ENCODE peak calls at places on chromosomes 16 and 17, in ten cellular contexts. W is right atrium auricular region, B is A549, M is mammary epithelial cell, E is pancreas, D is fibroblast of lung, U is iPS DF 6.9, Q is H1, X is left ventricle myocardium inferior, Z is suprapubic skin. P is an unnamed sample.

GRCh38 chr16:50297301-50298074 is 31.1 kb downstream of the ADCY7 start:
- DNase-seq in D (no peak), B (no peak), X (no peak), M (no peak), U (no peak), Z (peak; percentile 56), Q (no peak), W (no peak), E (no peak), P (no peak)

GRCh38 chr16:68086336-68086821 is 1.2 kb downstream of the NFATC3 start:
- DNase-seq in Q (no peak), U (no peak), W (no peak), Z (no peak), E (no peak), D (peak; percentile 56), M (peak; percentile 52), X (no peak), B (peak; percentile 69), P (no peak)

GRCh38 chr16:50036426-50036825 is 11.4 kb downstream of the CNEP1R1 start:
- DNase-seq in E (no peak), U (no peak), W (no peak), X (no peak), M (no peak), D (no peak), B (no peak), Z (no peak), Q (no peak), P (no peak)

GRCh38 chr17:37067555-37068111 is 118.9 kb downstream of the AATF start:
- DNase-seq in Z (peak; percentile 66), D (peak; percentile 72), X (peak; percentile 33), U (no peak), W (peak; percentile 60), M (peak; percentile 66), Q (no peak), E (peak; percentile 35), B (peak; percentile 91), P (peak; percentile 93)

GRCh38 chr16:50282010-50282538 is 15.7 kb downstream of the ADCY7 start:
- DNase-seq in U (no peak), D (peak; percentile 74), X (peak; percentile 77), B (no peak), W (peak; percentile 76), E (peak; percentile 75), M (no peak), Z (no peak), Q (no peak), P (peak; percentile 69)

GRCh38 chr17:40793800-40794199 is 6.0 kb downstream of the KRT28 start:
- DNase-seq in E (no peak), D (no peak), Z (no peak), X (no peak), U (no peak), Q (no peak), B (no peak), W (no peak), M (no peak), P (no peak)

GRCh38 chr16:78478267-78478821 is 378.9 kb downstream of the WWOX start:
- DNase-seq in D (no peak), B (peak; percentile 9), Z (no peak), U (peak; percentile 22), X (no peak), Q (peak; percentile 10), E (no peak), W (no peak), M (no peak), P (no peak)

GRCh38 chr16:81431554-81432353 is 12.9 kb upstream of the CMIP start:
- DNase-seq in M (no peak), X (no peak), Z (peak; percentile 75), D (peak; percentile 85), Q (no peak), B (no peak), U (no peak), W (peak; percentile 83), E (no peak), P (no peak)

GRCh38 chr16:83826146-83826913 is 18.6 kb downstream of the HSBP1 start:
- DNase-seq in D (peak; percentile 89), Z (peak; percentile 93), E (peak; percentile 57), B (peak; percentile 82), W (peak; percentile 87), X (peak; percentile 82), Q (no peak), U (peak; percentile 73), M (peak; percentile 85), P (peak; percentile 93)

GRCh38 chr16:51919736-51920135 is 627.2 kb downstream of the TOX3 start:
- DNase-seq in B (no peak), X (no peak), M (peak; percentile 16), E (no peak), Q (no peak), U (no peak), W (no peak), D (no peak), Z (no peak), P (no peak)

GRCh38 chr17:30093463-30094147 is 23.0 kb upstream of the NSRP1 start:
- DNase-seq in E (no peak), Q (no peak), M (peak; percentile 43), U (peak; percentile 39), W (no peak), Z (no peak), B (peak; percentile 94), X (no peak), D (peak; percentile 39), P (peak; percentile 38)

GRCh38 chr16:87704754-87705353 is 60.9 kb downstream of the KLHDC4 start:
- DNase-seq in Z (no peak), Q (no peak), B (no peak), M (no peak), X (no peak), W (no peak), E (no peak), D (peak; percentile 45), U (no peak), P (no peak)

GRCh38 chr16:9597967-9598730 is 506.7 kb downstream of the HAPSTR1 start:
- DNase-seq in W (no peak), Q (no peak), E (no peak), Z (no peak), M (no peak), U (no peak), D (no peak), X (no peak), B (no peak), P (no peak)

GRCh38 chr17:2982854-2983636 is 80.4 kb downstream of the OR1D5 start:
- DNase-seq in E (no peak), B (peak; percentile 89), U (no peak), W (peak; percentile 78), X (peak; percentile 79), Q (no peak), Z (peak; percentile 86), M (no peak), D (peak; percentile 76), P (no peak)

GRCh38 chr17:77034677-77035424 is 105.9 kb upstream of the SEC14L1 start:
- DNase-seq in E (no peak), M (no peak), Q (no peak), U (no peak), B (no peak), X (no peak), W (no peak), Z (no peak), D (no peak), P (no peak)

GRCh38 chr16:66908116-66908515 is 10.6 kb downstream of the CDH16 start:
- DNase-seq in X (no peak), U (no peak), B (no peak), E (no peak), Q (no peak), W (no peak), D (no peak), M (no peak), Z (no peak), P (no peak)
- H3K27ac ChIP-seq in X (peak overlapping the region; percentile 96), U (no peak overlapping the region), B (no peak overlapping the region), E (no peak overlapping the region), Q (no peak overlapping the region), W (no peak overlapping the region), D (no peak overlapping the region), M (no peak overlapping the region), Z (no peak overlapping the region), P (no peak overlapping the region)

GRCh38 chr16:63038563-63039131 is 1002.4 kb upstream of the CDH8 start:
- DNase-seq in E (peak; percentile 15), X (no peak), U (no peak), W (no peak), M (no peak), Q (no peak), B (no peak), Z (no peak), D (no peak), P (no peak)
- H3K9me3 ChIP-seq in E (no peaks in the 10 kb centered on the region), X (no peaks in the 10 kb centered on the region), U (no peaks in the 10 kb centered on the region), W (no peaks in the 10 kb centered on the region), M (peaks cover 2% of the 10 kb centered on the region), Q (no peaks in the 10 kb centered on the region), B (no peaks in the 10 kb centered on the region), Z (no peaks in the 10 kb centered on the region), D (no peaks in the 10 kb centered on the region), P (no peaks in the 10 kb centered on the region)

GRCh38 chr16:29858149-29858899 is 4.7 kb downstream of the CDIPT start:
- DNase-seq in E (no peak), D (no peak), Q (no peak), B (no peak), W (no peak), Z (no peak), U (no peak), M (no peak), X (no peak), P (peak; percentile 73)

GRCh38 chr16:29858974-29859373 is 4.1 kb downstream of the CDIPT start:
- DNase-seq in B (no peak), E (no peak), W (no peak), X (no peak), U (no peak), D (no peak), Z (no peak), Q (no peak), M (no peak), P (no peak)

GRCh38 chr16:29862884-29863668 is at the start of gene CDIPT:
- DNase-seq in X (peak; percentile 93), Q (peak; percentile 93), D (peak; percentile 97), U (peak; percentile 97), Z (peak; percentile 95), W (peak; percentile 93), B (peak; percentile 84), M (peak; percentile 92), E (peak; percentile 94), P (peak; percentile 94)

GRCh38 chr16:29862383-29862883 is 593 bp downstream of the CDIPT start:
- DNase-seq in W (no peak), D (no peak), B (no peak), X (peak; percentile 24), Q (no peak), Z (no peak), E (no peak), U (no peak), M (peak; percentile 30), P (peak; percentile 34)

DNA sequence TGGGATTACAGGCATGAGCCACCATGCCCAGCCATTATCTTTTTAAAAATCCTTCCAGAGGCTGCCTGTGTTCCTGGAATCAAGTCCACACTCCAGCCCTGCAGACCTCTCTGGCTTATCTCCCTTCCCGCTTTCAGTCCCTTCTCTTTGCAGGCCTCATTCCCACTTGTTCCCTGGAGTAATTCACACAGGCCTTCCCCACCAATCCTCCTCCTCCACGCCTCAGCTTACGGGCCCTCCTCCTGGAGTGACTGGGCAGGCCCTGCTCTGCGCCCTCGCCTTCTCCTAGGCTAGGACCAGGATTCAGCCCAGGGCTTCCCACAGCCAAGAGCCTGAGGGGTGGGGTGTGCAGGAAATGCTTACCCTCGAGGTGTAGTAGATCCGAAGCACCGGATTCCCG is 2.8 kb downstream of the CDIPT start:
- DNase-seq in M (no peak), B (no peak), U (no peak), W (no peak), Q (no peak), Z (no peak), E (no peak), D (no peak), X (peak; percentile 41), P (peak; percentile 32)
- H3K27ac ChIP-seq in M (no peak overlapping the region), B (no peak overlapping the region), U (no peak overlapping the region), W (no peak overlapping the region), Q (no peak overlapping the region), Z (no peak overlapping the region), E (no peak overlapping the region), D (no peak overlapping the region), X (no peak overlapping the region), P (no peak overlapping the region)

GRCh38 chr16:35196313-35196712 is 1736.9 kb downstream of the TP53TG3F start:
- DNase-seq in Z (no peak), W (no peak), E (no peak), M (no peak), B (no peak), Q (no peak), U (no peak), X (no peak), D (no peak), P (no peak)
- H3K9me3 ChIP-seq in Z (peaks cover 3% of the 10 kb centered on the region), W (no peaks in the 10 kb centered on the region), E (no peaks in the 10 kb centered on the region), M (peaks cover 17% of the 10 kb centered on the region), B (no peaks in the 10 kb centered on the region), Q (peaks cover 84% of the 10 kb centered on the region), U (peaks cover 18% of the 10 kb centered on the region), X (no peaks in the 10 kb centered on the region), D (no peaks in the 10 kb centered on the region), P (peaks cover 77% of the 10 kb centered on the region)

P was measured in stomach.